ENCODE peak calls at places on chromosomes 12 and 14, in four cellular contexts. B, J, A and C are unnamed samples.

GRCh38 chr12:87274594-87275245 is 754.5 kb downstream of the C12orf50 start:
- DNase-seq in B (peak; percentile 42), J (no peak), A (no peak), C (no peak)

GRCh38 chr14:65110525-65110924 is 8.2 kb upstream of the MAX start:
- DNase-seq in B (no peak), J (no peak), A (no peak), C (no peak)

GRCh38 chr14:52051251-52051650 is 17.6 kb downstream of the NID2 start:
- DNase-seq in B (no peak), J (no peak), A (no peak), C (no peak)

GRCh38 chr12:10607885-10608458 is 5.4 kb downstream of the MAGOHB start:
- DNase-seq in B (peak; percentile 47), J (no peak), A (no peak), C (no peak)

GRCh38 chr14:74579447-74580274 is 32.4 kb downstream of the LTBP2 start:
- DNase-seq in B (peak; percentile 89), J (no peak), A (no peak), C (no peak)

GRCh38 chr12:119398190-119398589 is 63.7 kb downstream of the CCDC60 start:
- DNase-seq in B (no peak), J (no peak), A (no peak), C (no peak)

GRCh38 chr14:30193791-30194407 is 266.3 kb upstream of the PRKD1 start:
- DNase-seq in B (no peak), J (no peak), A (no peak), C (no peak)

GRCh38 chr12:132454154-132454948 is 35.6 kb upstream of the FBRSL1 start:
- DNase-seq in B (no peak), J (no peak), A (no peak), C (no peak)

GRCh38 chr14:22761734-22762133 is 4.8 kb upstream of the OXA1L start:
- DNase-seq in B (no peak), J (no peak), A (no peak), C (no peak)

GRCh38 chr14:75906680-75907280 is 75.0 kb downstream of the TGFB3 start:
- DNase-seq in B (peak; percentile 54), J (peak; percentile 63), A (peak; percentile 82), C (no peak)

GRCh38 chr14:68444449-68445168 is 348.3 kb downstream of the ZFP36L1 start:
- DNase-seq in B (no peak), J (peak; percentile 74), A (no peak), C (no peak)

GRCh38 chr12:18422849-18423248 is 161.5 kb downstream of the PIK3C2G start:
- DNase-seq in B (no peak), J (no peak), A (no peak), C (no peak)

GRCh38 chr12:95214466-95214865 is 2.8 kb downstream of the FGD6 start:
- DNase-seq in B (no peak), J (no peak), A (no peak), C (no peak)

GRCh38 chr14:76924363-76925151 is 98.3 kb downstream of the LRRC74A start:
- DNase-seq in B (peak; percentile 71), J (no peak), A (no peak), C (no peak)

GRCh38 chr12:57182918-57183575 is 33.5 kb upstream of the NXPH4 start:
- DNase-seq in B (peak; percentile 73), J (peak; percentile 74), A (peak; percentile 79), C (peak; percentile 74)

GRCh38 chr14:95835331-95835730 is 41.3 kb upstream of the TUNAR start:
- DNase-seq in B (no peak), J (no peak), A (no peak), C (no peak)

GRCh38 chr14:72766296-72766695 is 127.6 kb downstream of the DPF3 start:
- DNase-seq in B (no peak), J (no peak), A (no peak), C (no peak)

GRCh38 chr14:96071561-96071960 is 32.4 kb downstream of the C14orf132 start:
- DNase-seq in B (no peak), J (peak; percentile 9), A (peak; percentile 7), C (peak; percentile 68)

GRCh38 chr14:59870277-59871165 is at the start of gene RTN1:
- DNase-seq in B (peak; percentile 30), J (peak; percentile 51), A (no peak), C (peak; percentile 92)

GRCh38 chr12:58925111-58925732 is 4.9 kb upstream of the LRIG3 start:
- DNase-seq in B (no peak), J (no peak), A (no peak), C (no peak)

DNA sequence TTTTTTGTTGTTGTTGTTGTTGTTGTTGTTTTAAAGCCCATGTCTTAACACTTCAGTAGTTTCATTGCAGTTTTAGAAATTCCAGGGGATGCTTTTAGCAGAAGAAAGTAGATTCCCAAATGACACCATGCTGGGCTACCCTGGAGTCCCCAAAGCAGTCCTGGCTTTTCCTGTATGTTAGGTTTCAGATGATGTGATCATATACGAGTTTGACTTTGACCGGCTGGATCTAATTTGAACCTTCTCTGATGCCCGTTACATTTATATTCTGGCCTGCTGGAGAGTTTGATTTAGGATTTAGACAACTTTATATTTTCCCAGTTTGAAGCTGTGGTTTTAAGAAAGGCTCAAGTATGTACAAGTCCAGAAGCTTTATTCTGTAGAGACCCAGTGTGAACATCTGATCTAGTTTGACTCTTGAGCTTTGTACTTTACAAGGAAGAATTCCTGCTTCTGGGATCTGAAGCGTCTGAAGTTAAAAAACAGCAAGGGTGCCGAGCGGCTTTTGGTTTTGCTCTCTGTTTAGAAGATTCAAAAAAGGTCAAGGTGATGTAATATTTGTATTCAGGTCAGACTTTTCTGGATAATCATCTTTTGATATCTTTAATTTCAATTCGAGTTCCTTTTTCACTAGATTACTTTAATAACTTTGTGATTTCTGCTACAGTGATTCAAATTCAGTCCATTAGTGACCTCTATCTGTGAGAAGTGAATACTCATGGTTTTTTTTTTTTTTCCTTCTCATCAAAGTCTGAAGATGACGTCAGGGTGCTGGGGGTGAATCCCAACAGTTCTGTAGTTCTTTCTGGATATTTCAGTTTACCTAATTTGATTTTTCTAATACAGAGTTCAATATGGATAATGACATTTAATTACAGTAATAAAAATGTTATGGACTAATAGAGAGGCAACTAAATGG is 6.2 kb downstream of the FLRT2 start:
- DNase-seq in B (peak; percentile 44), J (no peak), A (peak; percentile 44), C (no peak)
- TF ChIP-seq CTCF in B (peak; percentile 66), J (peak; percentile 53), A (peak; percentile 38), C (no peak)

GRCh38 chr12:66197413-66198055 is 8.5 kb downstream of the IRAK3 start:
- DNase-seq in B (no peak), J (no peak), A (no peak), C (no peak)
- H3K4me3 ChIP-seq in B (no peak overlapping the region), J (no peak overlapping the region), A (no peak overlapping the region), C (no peak overlapping the region)

GRCh38 chr14:105473677-105474477 is 744 bp upstream of the CRIP2 start:
- DNase-seq in B (peak; percentile 92), J (peak; percentile 85), A (peak; percentile 87), C (peak; percentile 96)

GRCh38 chr14:105472496-105472991 is 2.1 kb upstream of the CRIP2 start:
- DNase-seq in B (no peak), J (peak; percentile 71), A (no peak), C (no peak)

GRCh38 chr14:105471823-105472495 is 2.7 kb upstream of the CRIP2 start:
- DNase-seq in B (no peak), J (no peak), A (no peak), C (no peak)

GRCh38 chr14:105474478-105475268 is at the start of gene CRIP2:
- DNase-seq in B (peak; percentile 51), J (no peak), A (no peak), C (no peak)

DNA sequence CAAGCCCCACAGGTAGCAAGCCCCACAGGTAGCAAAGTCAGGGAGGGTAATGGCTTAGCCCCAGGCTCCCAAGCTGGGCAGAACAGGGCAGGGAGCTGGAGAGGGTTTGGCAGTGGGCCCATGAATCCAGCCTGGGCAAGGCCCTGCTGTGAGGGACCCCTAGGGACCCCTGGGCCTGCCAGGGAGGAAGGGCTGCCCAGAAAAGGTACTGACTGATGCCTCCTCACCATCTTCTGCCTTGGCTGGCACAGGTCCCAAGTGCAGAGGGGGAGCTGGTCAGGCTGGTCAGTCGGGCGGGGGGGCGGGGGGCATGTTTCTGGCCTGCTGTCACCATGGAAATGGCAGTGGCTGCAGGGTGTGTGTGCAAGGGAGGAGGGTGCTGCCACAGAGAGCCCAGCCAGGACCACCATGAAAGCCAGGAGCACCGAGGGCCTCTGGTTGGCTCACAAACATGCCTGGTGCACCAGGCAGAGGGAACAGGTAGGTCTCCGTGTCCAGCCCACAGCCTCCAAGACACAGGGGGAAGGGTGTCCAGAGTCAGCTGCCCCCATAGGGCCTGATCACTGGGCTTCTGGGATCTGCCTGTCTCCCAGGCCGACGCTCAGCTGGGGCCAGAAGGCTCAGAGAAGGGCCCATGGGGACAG is 1.5 kb upstream of the CRIP2 start:
- DNase-seq in B (no peak), J (no peak), A (no peak), C (no peak)
- TF ChIP-seq POLR2A in B (no peak), J (no peak), A (no peak), C (no peak)

DNA sequence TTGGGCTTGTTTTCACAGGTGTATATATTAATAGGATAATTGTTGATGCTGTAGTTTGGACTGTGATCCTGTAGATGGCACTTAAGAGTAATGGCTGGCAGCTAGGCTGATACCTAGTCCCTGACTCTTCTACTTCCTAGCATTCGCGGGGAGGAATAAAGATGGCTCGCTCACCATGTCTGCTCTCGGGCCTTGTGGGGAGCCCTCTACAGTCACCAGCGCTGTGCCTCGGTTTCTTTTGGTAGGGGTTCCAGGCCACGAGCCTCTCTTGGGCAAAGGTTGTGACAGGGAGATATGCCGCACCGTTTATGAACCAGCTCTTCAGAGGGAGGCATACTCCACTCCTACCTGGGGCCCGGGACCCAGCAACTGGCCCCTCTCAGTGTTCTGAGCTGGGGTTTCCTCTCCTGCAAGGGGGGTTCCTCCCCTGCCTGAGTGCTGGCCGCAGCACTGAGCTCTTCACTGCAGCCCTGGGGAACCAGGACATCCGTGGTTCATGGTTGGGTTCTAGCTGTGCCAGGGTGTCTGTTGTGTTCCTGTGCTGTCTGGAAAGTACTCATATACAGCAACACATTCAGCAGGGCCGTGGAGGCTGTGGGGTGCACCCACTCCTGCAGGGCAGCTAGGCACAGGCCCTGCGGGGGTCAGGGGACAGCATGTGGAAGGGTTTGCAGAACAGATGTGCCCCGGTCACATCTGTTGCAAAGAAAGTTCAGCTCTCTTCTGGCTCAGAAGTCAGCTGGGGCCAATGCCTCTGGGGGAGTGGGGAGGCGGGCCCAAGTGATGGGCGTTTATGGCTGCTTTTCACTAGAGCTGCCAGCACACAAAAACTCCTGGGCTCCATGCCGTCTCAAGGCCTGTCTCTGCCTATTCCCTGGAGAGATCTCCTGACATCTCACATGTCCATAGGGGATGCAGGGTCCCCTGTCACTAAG is 147.9 kb downstream of the PPFIA2 start:
- DNase-seq in B (peak; percentile 51), J (no peak), A (no peak), C (no peak)
- TF ChIP-seq CTCF in B (peak; percentile 5), J (peak; percentile 34), A (no peak), C (no peak)

GRCh38 chr12:102118874-102119273 is 1.0 kb downstream of the NUP37 start:
- DNase-seq in B (no peak), J (no peak), A (no peak), C (no peak)
- H3K4me3 ChIP-seq in B (peak overlapping the region; percentile 64), J (no peak overlapping the region), A (peak overlapping the region; percentile 72), C (no peak overlapping the region)